ENCODE peak calls at places on chromosomes 4 and X, in six cellular contexts. D is NK-92 treated with Interleukin-12 subunit alpha and Interleukin-12 subunit beta, amount 100 ng/mL, for 24 hours; B is H7; P is activated B cell treated with CpG ODN at 0.5 μM for 24 hours; V is ovary; U is activated T-cell treated with anti-CD3 and anti-CD28 coated beads for 48 hours. A is an unnamed sample.

GRCh38 chr4:152536545-152537182 is 772 bp upstream of the FBXW7 start:
- DNase-seq in D (peak), B (peak), P (no peak), V (no peak), U (no peak), A (no peak)

GRCh38 chr4:183830438-183830985 is 74.6 kb upstream of the STOX2 start:
- DNase-seq in D (no peak), B (no peak), P (no peak), V (no peak), U (no peak), A (no peak)

GRCh38 chrX:130111220-130111934 is 1.1 kb upstream of the ELF4 start:
- DNase-seq in D (no peak), B (peak), P (no peak), V (no peak), U (no peak), A (no peak)

GRCh38 chr4:3073158-3074077 is 920 bp downstream of the HTT-AS start:
- DNase-seq in D (no peak), B (no peak), P (no peak), V (no peak), U (no peak), A (no peak)

GRCh38 chrX:22323541-22323940 is 50.8 kb downstream of the CBLL2 start:
- DNase-seq in D (no peak), B (no peak), P (no peak), V (no peak), U (no peak), A (no peak)

GRCh38 chr4:964346-965025 is 8.9 kb downstream of the DGKQ start:
- DNase-seq in D (no peak), B (no peak), P (no peak), V (no peak), U (no peak), A (no peak)

GRCh38 chr4:2484993-2485392 is 16.1 kb downstream of the RNF4 start:
- DNase-seq in D (no peak), B (no peak), P (peak), V (no peak), U (peak), A (no peak)

GRCh38 chr4:87614292-87614890 is 6.1 kb downstream of the DSPP start:
- DNase-seq in D (no peak), B (no peak), P (no peak), V (no peak), U (no peak), A (no peak)

GRCh38 chrX:41293269-41293668 is 40.7 kb upstream of the DDX3X start:
- DNase-seq in D (no peak), B (peak), P (no peak), V (no peak), U (no peak), A (no peak)

GRCh38 chr4:40672528-40673522 is 43.2 kb upstream of the RBM47 start:
- DNase-seq in D (peak), B (peak), P (no peak), V (no peak), U (peak), A (no peak)

GRCh38 chr4:52051615-52052474 is 741 bp downstream of the SPATA18 start:
- DNase-seq in D (no peak), B (peak), P (peak), V (peak), U (no peak), A (peak)

GRCh38 chrX:109966246-109966645 is 36.7 kb upstream of the TMEM164 start:
- DNase-seq in D (no peak), B (no peak), P (no peak), V (no peak), U (no peak), A (no peak)

GRCh38 chr4:8914461-8915171 is 43.0 kb upstream of the HMX1 start:
- DNase-seq in D (no peak), B (peak), P (no peak), V (peak), U (no peak), A (peak)

GRCh38 chrX:72110051-72110926 is 21.4 kb downstream of the RTL5 start:
- DNase-seq in D (no peak), B (peak), P (no peak), V (no peak), U (no peak), A (no peak)

GRCh38 chrX:23803931-23804381 is 21.0 kb downstream of the SAT1 start:
- DNase-seq in D (no peak), B (no peak), P (no peak), V (no peak), U (no peak), A (no peak)

A was measured in type B pancreatic cell.